ENCODE peak calls at places on chromosomes 3 and 15, in six cellular contexts. R is spleen, O is OCI-LY7, I is substantia nigra, B is caudate nucleus, Z is neural progenitor cell. E is an unnamed sample.

GRCh38 chr3:110352841-110353595 is 718.6 kb upstream of the NECTIN3 start:
- DNase-seq in O (no peak), R (no peak), I (no peak), Z (no peak), B (no peak), E (no peak)

GRCh38 chr3:197366301-197367044 is 68.1 kb upstream of the DLG1 start:
- DNase-seq in Z (no peak), R (peak), O (no peak), B (no peak), I (no peak), E (no peak)

GRCh38 chr15:101535170-101535902 is 45.8 kb upstream of the PCSK6 start:
- DNase-seq in B (no peak), I (no peak), R (peak), Z (no peak), O (no peak), E (no peak)

GRCh38 chr3:14278799-14279705 is 100.4 kb downstream of the LSM3 start:
- DNase-seq in Z (no peak), I (no peak), R (peak), O (no peak), B (no peak), E (peak)

GRCh38 chr15:82810863-82811421 is 1.5 kb downstream of the WHAMM start:
- DNase-seq in I (no peak), O (peak), R (no peak), B (no peak), Z (no peak), E (no peak)

GRCh38 chr15:80568298-80568697 is 126.8 kb upstream of the ABHD17C start:
- DNase-seq in O (no peak), B (no peak), Z (no peak), R (no peak), I (no peak), E (no peak)

GRCh38 chr15:74200394-74200793 is 2.2 kb downstream of the STRA6 start:
- DNase-seq in B (no peak), R (no peak), O (no peak), I (no peak), Z (no peak), E (no peak)

GRCh38 chr3:50445919-50446318 is 57.5 kb downstream of the CACNA2D2 start:
- DNase-seq in B (no peak), R (no peak), Z (no peak), I (no peak), O (no peak), E (no peak)

GRCh38 chr15:25684521-25685215 is 178.5 kb downstream of the ATP10A start:
- DNase-seq in I (no peak), Z (no peak), O (no peak), B (no peak), R (no peak), E (no peak)

GRCh38 chr3:103517013-103517412 is 1082.2 kb downstream of the ZPLD1 start:
- DNase-seq in I (no peak), O (no peak), R (no peak), B (no peak), Z (no peak), E (no peak)

GRCh38 chr3:119099785-119100184 is 46.2 kb upstream of the TEX55 start:
- DNase-seq in Z (no peak), O (no peak), B (no peak), I (no peak), R (no peak), E (no peak)

GRCh38 chr3:24523195-24523594 is 28.5 kb upstream of the THRB start:
- DNase-seq in O (no peak), B (no peak), I (no peak), Z (no peak), R (no peak), E (no peak)

GRCh38 chr15:81890496-81890895 is 155.3 kb downstream of the MEX3B start:
- DNase-seq in O (no peak), Z (no peak), I (no peak), R (no peak), B (no peak), E (no peak)

GRCh38 chr3:8864570-8865350 is 95.3 kb upstream of the OXTR start:
- DNase-seq in B (no peak), I (no peak), Z (no peak), R (no peak), O (no peak), E (no peak)

GRCh38 chr15:40354408-40355171 is 3.4 kb upstream of the DISP2 start:
- DNase-seq in O (peak), Z (peak), R (peak), B (no peak), I (no peak), E (peak)

GRCh38 chr3:62981962-62982361 is 106.7 kb upstream of the CADPS start:
- DNase-seq in I (no peak), R (no peak), O (no peak), Z (no peak), B (no peak), E (no peak)

GRCh38 chr3:190384241-190384863 is 3.6 kb upstream of the CLDN16 start:
- DNase-seq in B (no peak), O (peak), Z (peak), I (no peak), R (no peak), E (peak)

GRCh38 chr15:31271224-31271635 is 55.4 kb upstream of the KLF13 start:
- DNase-seq in B (no peak), I (no peak), O (no peak), Z (peak), R (no peak), E (no peak)

GRCh38 chr3:70806556-70806955 is 494.1 kb upstream of the MDFIC2 start:
- DNase-seq in R (no peak), O (no peak), B (no peak), I (no peak), Z (no peak), E (no peak)

GRCh38 chr15:80970658-80971057 is 19.0 kb downstream of the MESD start:
- DNase-seq in B (no peak), Z (no peak), R (no peak), O (no peak), I (no peak), E (no peak)

GRCh38 chr15:58401991-58402649 is 29.7 kb upstream of the LIPC start:
- DNase-seq in I (no peak), O (no peak), B (no peak), R (no peak), Z (no peak), E (no peak)

GRCh38 chr3:69433938-69434263 is 48.0 kb upstream of the FRMD4B start:
- DNase-seq in Z (peak), R (no peak), B (no peak), I (no peak), O (no peak), E (no peak)

GRCh38 chr3:21825684-21826083 is 74.7 kb upstream of the ZNF385D start:
- DNase-seq in Z (peak), O (no peak), B (no peak), R (no peak), I (no peak), E (peak)

GRCh38 chr3:72968280-72968679 is 28.3 kb upstream of the PPP4R2 start:
- DNase-seq in B (no peak), Z (no peak), I (no peak), R (no peak), O (no peak), E (no peak)

GRCh38 chr15:48644827-48645557 is 517 bp downstream of the FBN1 start:
- DNase-seq in I (peak), Z (peak), O (no peak), R (peak), B (peak), E (peak)

GRCh38 chr3:8987673-8988655 is 24.7 kb upstream of the RAD18 start:
- DNase-seq in I (peak), R (peak), Z (peak), B (no peak), O (peak), E (peak)

GRCh38 chr3:10428393-10429091 is 76.8 kb downstream of the ATP2B2 start:
- DNase-seq in I (no peak), Z (no peak), R (peak), B (no peak), O (no peak), E (peak)

GRCh38 chr3:141792495-141792894 is 29.3 kb downstream of the GRK7 start:
- DNase-seq in O (no peak), Z (no peak), B (no peak), I (no peak), R (no peak), E (no peak)

GRCh38 chr3:192482391-192482790 is 244.9 kb downstream of the FGF12 start:
- DNase-seq in R (no peak), I (no peak), B (no peak), Z (no peak), O (no peak), E (no peak)

GRCh38 chr3:42092006-42092405 is 849 bp downstream of the TRAK1 start:
- DNase-seq in R (peak), O (no peak), Z (no peak), B (no peak), I (no peak), E (no peak)

GRCh38 chr3:17398959-17399551 is 343.4 kb downstream of the TBC1D5 start:
- DNase-seq in O (peak), Z (no peak), R (no peak), B (no peak), I (no peak), E (no peak)
- H3K27ac ChIP-seq in O (peak), Z (no peak), R (peak), B (no peak), I (no peak), E (no peak)

DNA sequence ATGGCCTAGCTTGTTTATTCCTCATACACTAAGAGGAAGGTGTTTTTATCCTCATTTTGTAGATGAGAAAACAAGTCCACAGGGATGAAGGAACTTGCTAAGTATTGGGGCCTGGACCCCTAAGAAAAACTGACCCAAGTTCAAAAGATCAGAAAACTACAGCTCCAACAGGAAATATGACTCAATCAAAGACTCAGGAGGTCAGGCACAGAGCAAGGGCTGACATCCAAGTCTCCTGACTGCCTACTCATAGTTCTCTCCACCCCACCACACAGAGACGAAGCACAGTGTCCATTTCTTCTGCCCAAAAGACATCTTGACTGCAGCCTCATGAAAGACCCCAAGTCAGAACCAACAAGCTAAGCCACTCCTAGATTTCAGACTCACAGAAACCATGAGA is 26.9 kb upstream of the TPM1 start:
- DNase-seq in I (no peak), B (no peak), R (no peak), Z (no peak), O (no peak), E (no peak)
- H3K27ac ChIP-seq in I (no peak), B (no peak), R (peak), Z (no peak), O (no peak), E (no peak)

GRCh38 chr3:57570051-57570450 is 14.0 kb downstream of the PDE12 start:
- DNase-seq in B (no peak), R (no peak), O (no peak), Z (no peak), I (no peak), E (no peak)

GRCh38 chr3:57577786-57578185 is 19.4 kb downstream of the ARF4 start:
- DNase-seq in B (no peak), R (no peak), O (no peak), Z (no peak), I (no peak), E (no peak)

GRCh38 chr3:57575966-57576610 is 20.0 kb downstream of the PDE12 start:
- DNase-seq in I (no peak), R (no peak), B (no peak), Z (no peak), O (no peak), E (no peak)

GRCh38 chr3:57570878-57571277 is 14.8 kb downstream of the PDE12 start:
- DNase-seq in I (no peak), Z (no peak), R (no peak), B (no peak), O (no peak), E (no peak)

DNA sequence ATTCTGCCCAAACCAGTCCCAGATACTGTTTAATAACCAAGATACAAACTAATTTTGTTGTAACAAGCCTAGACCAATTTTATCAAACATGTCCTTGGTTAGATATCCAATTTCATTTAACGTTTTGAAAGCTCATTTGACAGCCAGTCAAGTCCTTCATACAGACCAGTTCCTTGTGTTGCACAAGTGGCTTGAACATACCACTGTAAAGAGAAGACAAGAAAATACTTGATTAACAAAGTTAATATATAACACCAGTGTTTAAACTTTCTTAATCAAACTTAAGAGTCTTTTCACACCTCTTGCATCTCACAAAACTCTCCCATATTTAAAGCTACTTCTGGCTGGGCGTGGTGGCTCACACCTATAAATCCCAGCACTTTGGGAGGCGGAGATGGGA is 16.0 kb downstream of the PDE12 start:
- DNase-seq in I (no peak), B (no peak), Z (no peak), O (no peak), R (no peak), E (no peak)
- H3K27ac ChIP-seq in I (no peak), B (no peak), Z (no peak), O (no peak), R (no peak), E (no peak)

GRCh38 chr3:57701781-57702180 is 8.9 kb upstream of the DENND6A start:
- DNase-seq in R (no peak), Z (no peak), B (no peak), O (no peak), I (no peak), E (no peak)

GRCh38 chr3:57709559-57709958 is 16.7 kb upstream of the DENND6A start:
- DNase-seq in R (no peak), O (no peak), I (no peak), Z (no peak), B (no peak), E (no peak)

GRCh38 chr3:57700737-57701136 is 7.9 kb upstream of the DENND6A start:
- DNase-seq in R (no peak), Z (no peak), I (no peak), B (no peak), O (no peak), E (no peak)

GRCh38 chr3:57706462-57706861 is 13.6 kb upstream of the DENND6A start:
- DNase-seq in R (no peak), Z (no peak), I (no peak), B (no peak), O (no peak), E (no peak)
- H3K27ac ChIP-seq in R (no peak), Z (no peak), I (no peak), B (no peak), O (no peak), E (no peak)

DNA sequence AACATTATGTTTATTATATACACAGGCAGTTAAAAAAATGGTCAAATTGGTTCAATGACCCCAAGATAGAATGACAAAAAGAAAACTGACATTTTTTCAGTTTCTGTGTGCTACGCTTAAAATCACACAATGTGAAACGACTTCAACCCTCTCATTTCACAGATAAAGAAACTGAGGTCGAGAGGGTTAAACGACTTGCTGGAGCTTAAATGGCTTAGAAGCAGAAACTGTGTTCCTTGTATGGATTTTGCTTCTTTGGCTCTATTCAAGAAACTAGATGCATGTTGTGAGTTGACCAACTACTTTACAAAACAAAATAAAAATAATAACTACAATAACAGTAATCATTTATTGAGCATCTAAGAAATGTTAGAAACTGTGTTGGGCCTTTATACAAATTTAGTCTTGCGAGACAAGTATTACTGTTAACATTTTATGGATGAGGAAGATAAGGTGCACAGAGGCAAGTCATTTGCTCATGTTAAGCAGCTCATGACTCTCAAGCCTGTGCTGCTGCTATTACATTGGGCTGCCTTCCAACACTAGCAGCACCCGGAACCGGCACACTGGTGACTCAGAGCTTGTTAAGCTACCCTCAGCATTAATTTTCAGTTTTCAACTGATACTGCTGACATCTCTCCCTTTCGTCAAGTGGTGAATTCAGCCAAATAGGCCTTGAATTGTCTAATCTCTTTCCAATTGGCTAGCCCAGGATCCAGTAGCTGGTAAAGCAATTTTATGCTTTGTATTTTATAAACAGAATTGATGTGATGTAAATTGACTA is 487.6 kb downstream of the NAALADL2 start:
- DNase-seq in Z (no peak), R (no peak), O (no peak), B (no peak), I (no peak), E (no peak)
- H3K27ac ChIP-seq in Z (no peak), R (no peak), O (no peak), B (no peak), I (no peak), E (no peak)

GRCh38 chr3:39140341-39140971 is 12.9 kb downstream of the CSRNP1 start:
- DNase-seq in Z (no peak), B (no peak), I (no peak), O (no peak), R (no peak), E (no peak)
- H3K27ac ChIP-seq in Z (no peak), B (no peak), I (no peak), O (no peak), R (peak), E (no peak)

GRCh38 chr3:64648927-64649906 is 38.6 kb downstream of the ADAMTS9 start:
- DNase-seq in O (no peak), I (no peak), R (no peak), Z (no peak), B (no peak), E (no peak)

GRCh38 chr3:64650096-64650622 is 37.6 kb downstream of the ADAMTS9 start:
- DNase-seq in Z (no peak), R (no peak), I (no peak), B (no peak), O (no peak), E (no peak)

GRCh38 chr3:64651791-64652241 is 36.0 kb downstream of the ADAMTS9 start:
- DNase-seq in R (no peak), Z (peak), O (no peak), B (no peak), I (no peak), E (peak)

GRCh38 chr3:64651286-64651685 is 36.5 kb downstream of the ADAMTS9 start:
- DNase-seq in B (no peak), O (no peak), Z (no peak), I (no peak), R (no peak), E (no peak)

DNA sequence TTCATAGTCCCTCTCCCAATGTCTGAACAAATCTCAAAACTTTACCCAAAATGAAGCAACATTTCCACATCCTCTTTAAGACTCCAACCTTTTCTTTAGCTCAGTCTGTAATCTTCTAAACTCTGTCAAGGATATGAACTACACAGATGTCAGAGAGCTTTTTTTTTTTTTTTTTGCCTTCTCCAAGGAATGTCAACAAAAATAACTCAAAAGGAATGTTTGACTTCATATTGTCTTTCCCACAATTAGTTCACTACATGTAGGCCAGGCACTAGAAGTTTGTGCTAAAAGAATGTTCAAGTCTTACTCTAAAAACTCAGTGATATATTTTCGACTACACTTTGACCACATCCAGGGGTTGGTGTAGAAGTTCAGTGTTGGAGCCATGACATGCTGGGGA is 37.1 kb downstream of the ADAMTS9 start:
- DNase-seq in Z (no peak), R (no peak), O (no peak), B (no peak), I (no peak), E (no peak)
- H3K27ac ChIP-seq in Z (peak), R (peak), O (no peak), B (no peak), I (no peak), E (no peak)

E was measured in GM23338.